ENCODE peak calls at places on chromosomes 13 and 19, in ten cellular contexts. Y is aorta; T is tibial artery; U is endothelial cell of umbilical vein; I is CD8-positive, alpha-beta memory T cell; L is endodermal cell; S is thyroid gland; O is right lobe of liver; V is body of pancreas; Z is CD4-positive, CD25-positive, alpha-beta regulatory T cell. C is an unnamed sample.

GRCh38 chr19:47275866-47276461 is 1.3 kb downstream of the INAFM1 start:
- DNase-seq in Y (peak; percentile 86), T (peak; percentile 72), U (no peak), I (no peak), L (peak; percentile 53), S (peak; percentile 23), O (no peak), V (peak; percentile 53), Z (no peak), C (no peak)

GRCh38 chr13:52127783-52128702 is 830 bp downstream of the NEK5 start:
- DNase-seq in Y (peak; percentile 78), T (peak; percentile 58), U (peak; percentile 79), I (peak; percentile 37), L (peak; percentile 88), S (peak; percentile 57), O (peak; percentile 67), V (peak; percentile 73), Z (peak; percentile 72), C (peak; percentile 4)

GRCh38 chr19:1259873-1260748 is 9.0 kb upstream of the CIRBP start:
- DNase-seq in Y (no peak), T (no peak), U (peak; percentile 24), I (peak; percentile 63), L (no peak), S (no peak), O (no peak), V (no peak), Z (peak; percentile 69), C (no peak)

GRCh38 chr13:44112700-44113329 is 233.1 kb downstream of the LACC1 start:
- DNase-seq in Y (no peak), T (no peak), U (no peak), I (peak; percentile 40), L (no peak), S (no peak), O (no peak), V (no peak), Z (no peak), C (no peak)

GRCh38 chr19:16258440-16258903 is 60.8 kb downstream of the AP1M1 start:
- DNase-seq in Y (peak; percentile 84), T (peak; percentile 74), U (peak; percentile 94), I (no peak), L (no peak), S (peak; percentile 32), O (peak; percentile 68), V (peak; percentile 67), Z (no peak), C (no peak)

GRCh38 chr19:50311723-50312635 is 17.2 kb downstream of the KCNC3 start:
- DNase-seq in Y (no peak), T (no peak), U (no peak), I (no peak), L (peak; percentile 92), S (peak; percentile 81), O (no peak), V (peak; percentile 20), Z (no peak), C (no peak)

GRCh38 chr13:108897955-108898354 is 268.5 kb downstream of the MYO16 start:
- DNase-seq in Y (no peak), T (no peak), U (peak; percentile 49), I (no peak), L (no peak), S (no peak), O (no peak), V (no peak), Z (peak; percentile 73), C (no peak)

GRCh38 chr13:108895220-108895704 is 265.9 kb downstream of the MYO16 start:
- DNase-seq in Y (no peak), T (no peak), U (peak; percentile 47), I (no peak), L (no peak), S (no peak), O (no peak), V (peak; percentile 19), Z (peak; percentile 58), C (no peak)

GRCh38 chr13:50299546-50300249 is 284.5 kb downstream of the KCNRG start:
- DNase-seq in Y (no peak), T (no peak), U (no peak), I (no peak), L (no peak), S (no peak), O (no peak), V (no peak), Z (no peak), C (no peak)

GRCh38 chr19:850221-850978 is 1.7 kb upstream of the ELANE start:
- DNase-seq in Y (peak; percentile 96), T (peak; percentile 93), U (no peak), I (no peak), L (peak; percentile 73), S (peak; percentile 91), O (peak; percentile 93), V (peak; percentile 93), Z (no peak), C (no peak)

GRCh38 chr19:46728693-46729339 is 11.9 kb upstream of the PRKD2 start:
- DNase-seq in Y (peak; percentile 93), T (peak; percentile 59), U (peak; percentile 88), I (peak; percentile 75), L (peak; percentile 93), S (peak; percentile 61), O (peak; percentile 76), V (peak; percentile 74), Z (peak; percentile 81), C (no peak)

GRCh38 chr13:53743906-53744305 is 715.3 kb downstream of the OLFM4 start:
- DNase-seq in Y (no peak), T (no peak), U (no peak), I (no peak), L (peak; percentile 61), S (no peak), O (no peak), V (no peak), Z (no peak), C (no peak)

GRCh38 chr13:109764045-109764444 is 22.3 kb downstream of the IRS2 start:
- DNase-seq in Y (no peak), T (no peak), U (no peak), I (no peak), L (peak; percentile 54), S (no peak), O (no peak), V (no peak), Z (no peak), C (no peak)

GRCh38 chr13:43346427-43346826 is 323.0 kb downstream of the DNAJC15 start:
- DNase-seq in Y (no peak), T (no peak), U (no peak), I (no peak), L (no peak), S (no peak), O (no peak), V (no peak), Z (no peak), C (no peak)

GRCh38 chr13:79281335-79281734 is 124.7 kb downstream of the RBM26 start:
- DNase-seq in Y (no peak), T (no peak), U (no peak), I (no peak), L (peak; percentile 79), S (no peak), O (no peak), V (no peak), Z (no peak), C (no peak)

GRCh38 chr13:105990256-105990958 is 545.1 kb downstream of the EFNB2 start:
- DNase-seq in Y (no peak), T (no peak), U (no peak), I (no peak), L (no peak), S (no peak), O (no peak), V (no peak), Z (no peak), C (no peak)

GRCh38 chr13:75635101-75635620 is 969 bp upstream of the LMO7 start:
- DNase-seq in Y (peak; percentile 75), T (no peak), U (no peak), I (peak; percentile 18), L (no peak), S (peak; percentile 38), O (no peak), V (no peak), Z (peak; percentile 10), C (no peak)

DNA sequence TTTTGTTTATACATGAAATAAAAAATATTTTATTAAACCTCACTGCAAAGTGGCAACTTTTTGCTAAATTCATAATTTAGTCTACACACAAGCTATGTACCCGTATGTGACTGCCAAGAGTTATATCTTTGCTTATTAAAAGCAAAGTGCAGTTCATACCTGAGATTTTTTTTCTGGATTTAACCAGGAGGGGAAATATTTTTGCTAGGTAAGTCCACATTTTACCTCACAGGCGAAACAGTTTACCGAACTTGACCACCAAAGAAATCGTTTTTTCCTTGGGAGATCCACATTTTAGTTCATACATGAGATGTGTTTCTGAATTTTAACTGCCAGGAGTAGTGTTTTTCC is 12.2 kb upstream of the JSRP1 start:
- DNase-seq in Y (no peak), T (no peak), U (no peak), I (no peak), L (no peak), S (no peak), O (no peak), V (no peak), Z (no peak), C (no peak)
- H3K4me3 ChIP-seq in Y (no peak overlapping the region), T (peak overlapping the region; percentile 93), U (peak overlapping the region; percentile 64), I (peak overlapping the region; percentile 68), L (peak overlapping the region; percentile 83), S (no peak overlapping the region), O (peak overlapping the region; percentile 96), V (no peak overlapping the region), Z (peak overlapping the region; percentile 73), C (peak overlapping the region; percentile 62)

GRCh38 chr13:32390048-32390447 is 37.9 kb downstream of the N4BP2L1 start:
- DNase-seq in Y (no peak), T (no peak), U (no peak), I (peak; percentile 30), L (no peak), S (no peak), O (no peak), V (no peak), Z (no peak), C (no peak)
- H3K4me3 ChIP-seq in Y (no peak overlapping the region), T (no peak overlapping the region), U (no peak overlapping the region), I (no peak overlapping the region), L (no peak overlapping the region), S (no peak overlapping the region), O (no peak overlapping the region), V (no peak overlapping the region), Z (no peak overlapping the region), C (no peak overlapping the region)

GRCh38 chr19:9828551-9829063 is 889 bp downstream of the UBL5 start:
- DNase-seq in Y (no peak), T (no peak), U (no peak), I (no peak), L (no peak), S (no peak), O (no peak), V (no peak), Z (no peak), C (no peak)
- H3K4me3 ChIP-seq in Y (no peak overlapping the region), T (peak overlapping the region; percentile 77), U (peak overlapping the region; percentile 97), I (peak overlapping the region; percentile 95), L (peak overlapping the region; percentile 93), S (peak overlapping the region; percentile 21), O (peak overlapping the region; percentile 91), V (peak overlapping the region; percentile 81), Z (peak overlapping the region; percentile 85), C (peak overlapping the region; percentile 99)

GRCh38 chr19:39433480-39434079 is 2.2 kb downstream of the RPS16 start:
- DNase-seq in Y (no peak), T (no peak), U (no peak), I (no peak), L (no peak), S (no peak), O (no peak), V (no peak), Z (no peak), C (no peak)
- H3K4me3 ChIP-seq in Y (no peak overlapping the region), T (no peak overlapping the region), U (no peak overlapping the region), I (no peak overlapping the region), L (peak overlapping the region; percentile 99), S (no peak overlapping the region), O (no peak overlapping the region), V (no peak overlapping the region), Z (peak overlapping the region; percentile 90), C (peak overlapping the region; percentile 87)

GRCh38 chr19:38836438-38837303 is 5.1 kb upstream of the ECH1 start:
- DNase-seq in Y (no peak), T (no peak), U (no peak), I (no peak), L (no peak), S (no peak), O (no peak), V (no peak), Z (no peak), C (no peak)
- H3K4me3 ChIP-seq in Y (no peak overlapping the region), T (no peak overlapping the region), U (no peak overlapping the region), I (no peak overlapping the region), L (no peak overlapping the region), S (no peak overlapping the region), O (no peak overlapping the region), V (no peak overlapping the region), Z (no peak overlapping the region), C (no peak overlapping the region)

C was measured in GM12864.